ENCODE peak calls at places on chromosomes 12 and 14, in ten cellular contexts. One of them, this sample, is unnamed.

GRCh38 chr12:6062427-6063378 is 61.8 kb downstream of the VWF start:
- DNase-seq in adipocyte: peak; percentile 76
- DNase-seq in A172: no peak
- DNase-seq in AG20443: peak; percentile 79
- DNase-seq in globus pallidus: peak; percentile 75
- DNase-seq in left ventricle myocardium inferior: no peak
- DNase-seq in breast epithelium: no peak
- DNase-seq in iris pigment epithelial cell: no peak
- DNase-seq in MM.1S: peak; percentile 48
- DNase-seq in non-pigmented ciliary epithelial cell: no peak
- DNase-seq in this sample: peak; percentile 43

GRCh38 chr12:105705765-105706164 is 375.3 kb downstream of the C12orf75 start:
- DNase-seq in A172: peak; percentile 39
- DNase-seq in globus pallidus: peak; percentile 67
- DNase-seq in AG20443: peak; percentile 56
- DNase-seq in left ventricle myocardium inferior: no peak
- DNase-seq in iris pigment epithelial cell: peak; percentile 71
- DNase-seq in breast epithelium: no peak
- DNase-seq in MM.1S: peak; percentile 16
- DNase-seq in non-pigmented ciliary epithelial cell: no peak
- DNase-seq in adipocyte: peak; percentile 79
- DNase-seq in this sample: peak; percentile 45

GRCh38 chr12:88132387-88132786 is 9.5 kb downstream of the CEP290 start:
- DNase-seq in AG20443: no peak
- DNase-seq in breast epithelium: no peak
- DNase-seq in non-pigmented ciliary epithelial cell: no peak
- DNase-seq in adipocyte: peak; percentile 5
- DNase-seq in A172: no peak
- DNase-seq in globus pallidus: no peak
- DNase-seq in MM.1S: peak; percentile 10
- DNase-seq in left ventricle myocardium inferior: no peak
- DNase-seq in iris pigment epithelial cell: peak; percentile 9
- DNase-seq in this sample: no peak

GRCh38 chr14:66082009-66082408 is 404.2 kb upstream of the CCDC196 start:
- DNase-seq in left ventricle myocardium inferior: no peak
- DNase-seq in MM.1S: no peak
- DNase-seq in non-pigmented ciliary epithelial cell: no peak
- DNase-seq in AG20443: no peak
- DNase-seq in globus pallidus: no peak
- DNase-seq in A172: no peak
- DNase-seq in adipocyte: no peak
- DNase-seq in breast epithelium: no peak
- DNase-seq in iris pigment epithelial cell: no peak
- DNase-seq in this sample: no peak

GRCh38 chr14:92963301-92964123 is 40.6 kb downstream of the CHGA start:
- DNase-seq in iris pigment epithelial cell: no peak
- DNase-seq in AG20443: no peak
- DNase-seq in non-pigmented ciliary epithelial cell: no peak
- DNase-seq in left ventricle myocardium inferior: peak; percentile 15
- DNase-seq in breast epithelium: no peak
- DNase-seq in adipocyte: no peak
- DNase-seq in A172: no peak
- DNase-seq in globus pallidus: no peak
- DNase-seq in MM.1S: no peak
- DNase-seq in this sample: no peak

GRCh38 chr14:102683399-102684275 is 91.2 kb downstream of the RCOR1 start:
- DNase-seq in left ventricle myocardium inferior: no peak
- DNase-seq in globus pallidus: no peak
- DNase-seq in A172: no peak
- DNase-seq in non-pigmented ciliary epithelial cell: no peak
- DNase-seq in AG20443: no peak
- DNase-seq in MM.1S: no peak
- DNase-seq in adipocyte: no peak
- DNase-seq in breast epithelium: no peak
- DNase-seq in iris pigment epithelial cell: no peak
- DNase-seq in this sample: no peak

GRCh38 chr14:57168138-57168695 is 100.5 kb downstream of the EXOC5 start:
- DNase-seq in adipocyte: no peak
- DNase-seq in MM.1S: no peak
- DNase-seq in iris pigment epithelial cell: no peak
- DNase-seq in left ventricle myocardium inferior: no peak
- DNase-seq in globus pallidus: no peak
- DNase-seq in breast epithelium: no peak
- DNase-seq in A172: no peak
- DNase-seq in AG20443: no peak
- DNase-seq in non-pigmented ciliary epithelial cell: no peak
- DNase-seq in this sample: no peak

GRCh38 chr12:114780746-114781399 is 96.9 kb upstream of the TBX3 start:
- DNase-seq in AG20443: no peak
- DNase-seq in non-pigmented ciliary epithelial cell: no peak
- DNase-seq in breast epithelium: no peak
- DNase-seq in left ventricle myocardium inferior: no peak
- DNase-seq in iris pigment epithelial cell: no peak
- DNase-seq in globus pallidus: no peak
- DNase-seq in adipocyte: no peak
- DNase-seq in MM.1S: no peak
- DNase-seq in A172: no peak
- DNase-seq in this sample: no peak

GRCh38 chr14:64812412-64812811 is 67.3 kb downstream of the SPTB start:
- DNase-seq in iris pigment epithelial cell: no peak
- DNase-seq in AG20443: no peak
- DNase-seq in MM.1S: peak; percentile 78
- DNase-seq in A172: no peak
- DNase-seq in breast epithelium: peak; percentile 43
- DNase-seq in globus pallidus: no peak
- DNase-seq in adipocyte: no peak
- DNase-seq in left ventricle myocardium inferior: no peak
- DNase-seq in non-pigmented ciliary epithelial cell: no peak
- DNase-seq in this sample: no peak

GRCh38 chr12:93540506-93540905 is 32.0 kb upstream of the SOCS2 start:
- DNase-seq in breast epithelium: no peak
- DNase-seq in AG20443: peak; percentile 18
- DNase-seq in non-pigmented ciliary epithelial cell: no peak
- DNase-seq in adipocyte: peak; percentile 9
- DNase-seq in globus pallidus: no peak
- DNase-seq in MM.1S: no peak
- DNase-seq in left ventricle myocardium inferior: no peak
- DNase-seq in A172: no peak
- DNase-seq in iris pigment epithelial cell: no peak
- DNase-seq in this sample: no peak

GRCh38 chr14:91223028-91223783 is 21.3 kb downstream of the GPR68 start:
- DNase-seq in iris pigment epithelial cell: no peak
- DNase-seq in globus pallidus: no peak
- DNase-seq in left ventricle myocardium inferior: no peak
- DNase-seq in AG20443: no peak
- DNase-seq in A172: no peak
- DNase-seq in breast epithelium: no peak
- DNase-seq in adipocyte: no peak
- DNase-seq in MM.1S: no peak
- DNase-seq in non-pigmented ciliary epithelial cell: no peak
- DNase-seq in this sample: peak; percentile 51

GRCh38 chr12:32039341-32039740 is 67.3 kb upstream of the BICD1 start:
- DNase-seq in iris pigment epithelial cell: no peak
- DNase-seq in A172: no peak
- DNase-seq in adipocyte: peak; percentile 4
- DNase-seq in left ventricle myocardium inferior: peak; percentile 28
- DNase-seq in AG20443: peak; percentile 36
- DNase-seq in globus pallidus: no peak
- DNase-seq in breast epithelium: no peak
- DNase-seq in MM.1S: no peak
- DNase-seq in non-pigmented ciliary epithelial cell: no peak
- DNase-seq in this sample: no peak

GRCh38 chr12:39646963-39647362 is 27.4 kb upstream of the ABCD2 start:
- DNase-seq in iris pigment epithelial cell: peak; percentile 55
- DNase-seq in breast epithelium: no peak
- DNase-seq in adipocyte: no peak
- DNase-seq in AG20443: no peak
- DNase-seq in globus pallidus: no peak
- DNase-seq in MM.1S: no peak
- DNase-seq in A172: no peak
- DNase-seq in left ventricle myocardium inferior: no peak
- DNase-seq in non-pigmented ciliary epithelial cell: no peak
- DNase-seq in this sample: no peak

GRCh38 chr12:104478396-104479140 is 21.8 kb downstream of the CHST11 start:
- DNase-seq in breast epithelium: no peak
- DNase-seq in globus pallidus: peak; percentile 60
- DNase-seq in left ventricle myocardium inferior: no peak
- DNase-seq in A172: no peak
- DNase-seq in adipocyte: no peak
- DNase-seq in MM.1S: peak; percentile 86
- DNase-seq in non-pigmented ciliary epithelial cell: no peak
- DNase-seq in AG20443: no peak
- DNase-seq in iris pigment epithelial cell: peak; percentile 70
- DNase-seq in this sample: no peak

This sample was measured in RKO.